ENCODE peak calls at places on chromosome 5, in six cellular contexts. W is WTC11, D is H1, G is K562, X is GM23338, M is HepG2. O is an unnamed sample.

GRCh38 chr5:153714732-153715287 is 224.3 kb downstream of the GRIA1 start:
- DNase-seq in W (no peak), D (no peak), G (no peak), X (no peak), M (no peak), O (no peak)

GRCh38 chr5:43606351-43606750 is 3.4 kb downstream of the NNT start:
- DNase-seq in W (no peak), D (no peak), G (no peak), X (no peak), M (no peak), O (no peak)

GRCh38 chr5:124040799-124041198 is 528.8 kb downstream of the CSNK1G3 start:
- DNase-seq in W (no peak), D (no peak), G (no peak), X (no peak), M (no peak), O (no peak)

GRCh38 chr5:68216737-68217231 is 1.2 kb downstream of the PIK3R1 start:
- DNase-seq in W (no peak), D (no peak), G (no peak), X (no peak), M (no peak), O (no peak)

GRCh38 chr5:97096096-97096648 is 46.2 kb downstream of the LIX1 start:
- DNase-seq in W (no peak), D (no peak), G (no peak), X (no peak), M (no peak), O (no peak)

GRCh38 chr5:25955337-25955736 is 1083.0 kb downstream of the CDH9 start:
- DNase-seq in W (no peak), D (no peak), G (no peak), X (no peak), M (no peak), O (no peak)

GRCh38 chr5:178086266-178086665 is 27.1 kb upstream of the N4BP3 start:
- DNase-seq in W (peak), D (peak), G (no peak), X (peak), M (no peak), O (no peak)

GRCh38 chr5:165495829-165496380 is 1990.5 kb downstream of the MAT2B start:
- DNase-seq in W (no peak), D (no peak), G (no peak), X (no peak), M (no peak), O (no peak)

GRCh38 chr5:1215320-1216096 is 9.7 kb upstream of the SLC6A18 start:
- DNase-seq in W (peak), D (no peak), G (no peak), X (no peak), M (no peak), O (no peak)

GRCh38 chr5:105640328-105640727 is 2030.4 kb downstream of the EFNA5 start:
- DNase-seq in W (no peak), D (no peak), G (no peak), X (no peak), M (no peak), O (no peak)

GRCh38 chr5:178078197-178078995 is 34.9 kb upstream of the N4BP3 start:
- DNase-seq in W (no peak), D (no peak), G (no peak), X (no peak), M (no peak), O (no peak)

GRCh38 chr5:143653256-143653655 is 158.7 kb upstream of the HMHB1 start:
- DNase-seq in W (no peak), D (no peak), G (no peak), X (no peak), M (no peak), O (peak)

DNA sequence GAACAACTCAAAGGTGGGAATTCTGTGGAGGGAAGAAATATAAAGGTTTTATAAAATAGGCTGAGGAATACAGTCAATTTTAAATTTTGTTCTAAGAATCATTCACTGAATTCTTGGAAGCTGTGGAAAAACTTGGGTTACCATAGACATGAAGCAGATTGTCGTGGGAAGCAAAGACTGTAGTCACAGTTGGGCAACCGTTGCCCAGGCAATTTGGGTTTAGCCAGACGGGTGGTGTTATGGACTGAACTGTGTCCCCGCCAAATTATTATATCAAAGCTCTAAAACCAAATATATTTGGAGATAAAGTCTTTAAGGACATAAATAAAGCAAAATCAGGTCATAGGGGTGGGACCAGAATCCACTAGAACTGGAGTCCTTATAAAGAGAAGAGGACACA is 463.7 kb upstream of the CTNND2 start:
- DNase-seq in W (no peak), D (no peak), G (no peak), X (no peak), M (no peak), O (no peak)
- TF ChIP-seq CREB1 in W (no peak), D (no peak), G (no peak), X (no peak), M (no peak), O (no peak)

DNA sequence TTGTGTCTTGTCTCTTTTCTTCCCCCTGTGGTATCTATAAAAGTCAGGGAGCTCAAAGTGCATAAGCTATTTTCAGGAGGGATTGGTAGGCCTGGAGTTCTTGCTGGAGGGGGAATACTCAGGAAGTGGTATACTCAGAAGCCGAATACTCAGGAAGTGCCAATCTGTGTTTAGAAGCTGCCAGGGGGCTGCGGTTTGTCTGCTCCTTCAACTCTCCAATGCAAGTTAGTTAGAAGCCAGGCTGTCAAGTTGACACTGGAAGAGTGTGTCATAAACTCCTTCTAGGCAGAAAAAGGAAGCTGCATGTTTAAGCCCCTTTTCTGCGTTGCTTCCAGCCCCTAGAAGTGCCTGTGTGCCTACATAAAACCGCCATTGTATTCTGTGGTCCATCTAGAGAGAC is 366.5 kb downstream of the TAF11L14 start:
- DNase-seq in W (no peak), D (no peak), G (no peak), X (no peak), M (no peak), O (no peak)
- TF ChIP-seq CREB1 in W (no peak), D (no peak), G (no peak), X (no peak), M (no peak), O (no peak)

DNA sequence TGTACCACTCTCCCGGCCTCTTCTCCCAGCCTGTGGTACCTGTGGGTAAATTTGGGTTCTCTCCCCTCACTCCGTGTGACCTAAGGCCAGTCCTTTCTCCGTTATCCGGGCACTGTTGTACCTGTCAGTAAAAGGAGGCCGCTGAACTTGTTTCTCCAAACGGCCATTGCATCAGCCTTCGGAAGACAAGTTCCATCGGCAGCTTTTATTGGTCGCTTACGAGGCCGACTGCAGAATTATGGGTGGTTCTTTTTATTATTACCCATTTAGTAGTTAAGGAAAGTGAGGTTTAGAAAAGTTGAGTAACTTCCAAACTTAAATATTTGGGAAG is 558 bp downstream of the GRPEL2 start:
- DNase-seq in W (no peak), D (no peak), G (no peak), X (peak), M (no peak), O (no peak)
- TF ChIP-seq CREB1 in W (no peak), D (no peak), G (no peak), X (no peak), M (no peak), O (no peak)

GRCh38 chr5:180872419-180872818 is 11.3 kb upstream of the ZFP62 start:
- DNase-seq in W (no peak), D (no peak), G (no peak), X (no peak), M (no peak), O (no peak)

GRCh38 chr5:180874804-180875582 is 13.9 kb upstream of the ZFP62 start:
- DNase-seq in W (no peak), D (no peak), G (no peak), X (no peak), M (no peak), O (no peak)

GRCh38 chr5:180870669-180871068 is 9.6 kb upstream of the ZFP62 start:
- DNase-seq in W (no peak), D (no peak), G (no peak), X (no peak), M (no peak), O (no peak)

GRCh38 chr5:180875860-180876426 is 14.9 kb upstream of the ZFP62 start:
- DNase-seq in W (no peak), D (no peak), G (no peak), X (no peak), M (no peak), O (no peak)

DNA sequence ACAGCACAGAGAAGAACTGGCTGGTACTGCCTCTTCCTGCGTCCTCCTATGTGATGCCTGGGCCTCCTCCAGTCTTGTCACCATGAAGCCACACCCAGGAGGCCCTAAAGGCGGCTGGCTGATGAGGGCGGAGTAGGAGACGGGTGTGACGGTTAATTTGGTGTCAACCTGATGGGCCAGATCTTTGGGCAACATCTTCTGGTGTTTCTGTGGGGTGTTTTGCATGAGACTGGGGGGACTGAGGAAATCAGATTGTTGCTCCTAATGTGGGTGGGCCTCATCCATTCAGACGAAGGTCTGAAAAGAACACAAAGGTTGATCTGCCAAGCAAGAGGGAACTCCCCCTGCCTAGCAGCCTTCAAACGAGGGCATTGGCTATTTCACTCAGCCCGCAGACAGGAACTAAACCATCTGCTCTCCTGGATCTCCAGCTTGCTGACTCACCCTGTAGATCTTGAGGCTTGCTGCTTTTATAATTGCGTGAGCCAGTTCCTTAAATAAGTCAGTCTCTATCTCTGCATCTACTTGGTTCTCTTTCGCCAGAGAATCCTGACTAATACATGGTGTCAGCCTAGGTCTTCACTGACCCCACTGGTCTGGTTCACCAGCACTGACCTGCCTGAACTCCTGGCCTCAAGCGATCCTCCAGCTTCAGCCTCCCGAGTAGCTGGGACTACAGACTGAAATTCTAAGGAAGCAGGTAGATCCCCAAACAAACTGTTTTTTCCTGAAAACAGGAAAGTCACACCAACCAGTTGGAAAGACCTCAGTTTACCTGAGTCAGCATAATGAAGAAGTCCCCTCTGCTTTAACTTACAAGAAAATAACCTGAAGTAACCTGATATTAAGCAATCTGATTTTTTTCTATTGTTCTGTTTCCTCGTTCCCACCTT is 12.8 kb upstream of the ZFP62 start:
- DNase-seq in W (no peak), D (no peak), G (peak), X (no peak), M (no peak), O (peak)
- TF ChIP-seq CREB1 in W (no peak), D (no peak), G (no peak), X (no peak), M (no peak), O (no peak)

GRCh38 chr5:92505145-92505544 is 1075.9 kb downstream of the NR2F1-AS1 start:
- DNase-seq in W (no peak), D (no peak), G (no peak), X (no peak), M (no peak), O (no peak)

GRCh38 chr5:92508271-92508670 is 1072.7 kb downstream of the NR2F1-AS1 start:
- DNase-seq in W (no peak), D (no peak), G (no peak), X (no peak), M (no peak), O (no peak)

GRCh38 chr5:92504346-92504745 is 1076.7 kb downstream of the NR2F1-AS1 start:
- DNase-seq in W (no peak), D (no peak), G (no peak), X (peak), M (no peak), O (no peak)

GRCh38 chr5:92500752-92501151 is 1080.3 kb downstream of the NR2F1-AS1 start:
- DNase-seq in W (no peak), D (no peak), G (no peak), X (no peak), M (no peak), O (no peak)

DNA sequence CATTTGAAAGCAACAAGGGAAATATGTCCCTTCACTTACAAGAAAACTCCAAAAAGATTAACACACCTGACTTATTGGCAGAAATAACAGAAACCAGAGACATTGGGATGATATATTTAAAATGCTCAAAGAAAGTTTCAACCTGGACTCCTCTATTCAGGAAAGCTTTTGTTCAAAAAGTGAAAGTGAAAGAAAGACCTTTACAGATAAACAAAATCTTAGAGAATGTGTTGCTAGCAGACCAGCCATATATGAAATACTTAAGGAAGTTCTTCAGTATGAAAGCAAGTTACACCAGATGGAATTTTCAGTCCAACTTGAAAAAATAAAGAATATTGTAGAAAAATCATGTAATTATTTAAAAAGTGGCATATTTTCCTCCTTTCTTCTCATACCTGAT is 1075.1 kb downstream of the NR2F1-AS1 start:
- DNase-seq in W (no peak), D (no peak), G (no peak), X (no peak), M (no peak), O (no peak)
- TF ChIP-seq CREB1 in W (no peak), D (no peak), G (no peak), X (no peak), M (no peak), O (no peak)

DNA sequence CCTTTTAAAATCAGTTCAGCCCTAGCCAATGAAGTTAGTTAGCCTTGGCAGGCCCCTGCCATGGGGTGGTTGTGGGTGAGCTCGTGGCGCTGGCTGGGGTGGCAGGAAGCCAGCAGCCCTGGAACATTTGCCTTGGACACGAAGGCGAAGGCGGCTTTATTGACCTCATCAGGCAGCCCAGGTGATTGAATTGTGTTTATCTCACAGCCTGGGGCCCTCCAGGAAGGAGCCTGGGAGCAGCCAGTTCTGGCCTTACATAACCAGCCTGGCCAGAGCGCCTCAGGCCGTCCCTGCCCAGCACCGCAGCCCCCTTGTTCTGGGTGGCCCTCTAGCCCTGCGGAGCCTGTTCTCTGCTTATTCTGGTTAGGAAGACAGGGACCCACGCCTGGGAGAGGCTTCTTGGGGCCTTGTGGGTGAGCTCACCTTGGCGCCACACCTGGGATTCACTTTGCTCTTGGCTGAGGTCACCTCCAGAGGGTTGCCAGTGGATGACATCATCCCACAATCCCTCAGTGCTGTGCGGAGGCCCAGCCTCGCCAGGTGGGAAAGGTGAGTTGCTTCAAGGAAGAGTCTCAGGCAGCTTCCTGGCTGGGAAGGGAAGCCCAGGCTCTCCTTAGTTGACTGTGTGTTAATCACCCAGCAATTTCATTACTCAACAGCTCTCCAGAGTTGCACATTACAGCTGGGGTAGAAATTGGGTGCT is 54.4 kb upstream of the RPL26L1 start:
- DNase-seq in W (no peak), D (no peak), G (no peak), X (peak), M (peak), O (no peak)
- TF ChIP-seq CREB1 in W (no peak), D (no peak), G (no peak), X (no peak), M (no peak), O (no peak)

DNA sequence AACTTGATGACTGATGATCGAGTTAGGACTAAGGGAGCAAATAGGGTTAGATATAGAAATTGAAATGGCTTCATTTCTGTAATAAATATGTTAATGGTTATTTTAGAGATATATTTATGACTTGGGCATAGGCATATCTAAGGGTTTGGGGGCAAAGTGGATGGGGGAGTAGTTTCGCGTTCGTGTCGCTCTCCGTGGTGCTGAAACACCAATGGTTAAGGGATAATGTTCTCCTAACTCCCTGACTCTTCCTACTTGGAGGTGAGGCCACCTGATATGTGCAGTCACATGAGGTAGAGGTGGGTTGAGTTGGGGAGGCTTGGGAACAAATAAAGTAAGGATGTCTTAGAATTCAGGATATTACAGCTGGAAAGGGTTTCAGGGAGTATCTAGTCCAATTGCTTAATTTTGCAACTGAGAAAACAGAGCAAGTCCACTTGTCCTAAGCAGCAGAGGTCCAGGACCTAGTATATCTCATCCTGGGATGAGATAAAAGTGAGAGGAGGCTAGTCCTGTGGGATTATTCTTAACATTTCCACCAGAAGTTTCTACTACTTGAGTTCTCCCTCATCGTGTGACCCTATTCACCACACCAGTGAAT is 44.0 kb upstream of the MAP1B start:
- DNase-seq in W (peak), D (peak), G (peak), X (peak), M (peak), O (no peak)
- TF ChIP-seq CREB1 in W (no peak), D (peak), G (no peak), X (no peak), M (no peak), O (no peak)

DNA sequence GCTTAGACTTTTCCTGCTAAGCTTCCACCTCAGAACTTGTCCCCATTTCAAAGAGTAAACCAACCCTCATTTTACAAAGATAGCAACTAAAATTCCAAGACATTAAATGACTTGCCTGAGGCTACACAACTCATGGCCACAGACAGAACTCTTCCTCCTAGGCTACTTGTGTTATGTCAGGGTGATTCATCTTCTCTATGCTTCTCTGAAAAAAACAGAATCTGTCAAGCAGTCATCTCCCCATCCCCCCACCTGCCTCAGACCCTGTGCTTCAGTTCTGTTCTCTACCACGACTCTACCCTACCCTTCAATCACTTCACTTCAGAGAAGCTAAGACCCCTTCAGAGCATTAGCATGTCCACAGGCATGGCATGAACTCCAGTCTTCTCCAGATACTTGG is 277.8 kb upstream of the PTGER4 start:
- DNase-seq in W (no peak), D (no peak), G (no peak), X (no peak), M (no peak), O (no peak)
- TF ChIP-seq CREB1 in W (no peak), D (no peak), G (no peak), X (no peak), M (no peak), O (no peak)

DNA sequence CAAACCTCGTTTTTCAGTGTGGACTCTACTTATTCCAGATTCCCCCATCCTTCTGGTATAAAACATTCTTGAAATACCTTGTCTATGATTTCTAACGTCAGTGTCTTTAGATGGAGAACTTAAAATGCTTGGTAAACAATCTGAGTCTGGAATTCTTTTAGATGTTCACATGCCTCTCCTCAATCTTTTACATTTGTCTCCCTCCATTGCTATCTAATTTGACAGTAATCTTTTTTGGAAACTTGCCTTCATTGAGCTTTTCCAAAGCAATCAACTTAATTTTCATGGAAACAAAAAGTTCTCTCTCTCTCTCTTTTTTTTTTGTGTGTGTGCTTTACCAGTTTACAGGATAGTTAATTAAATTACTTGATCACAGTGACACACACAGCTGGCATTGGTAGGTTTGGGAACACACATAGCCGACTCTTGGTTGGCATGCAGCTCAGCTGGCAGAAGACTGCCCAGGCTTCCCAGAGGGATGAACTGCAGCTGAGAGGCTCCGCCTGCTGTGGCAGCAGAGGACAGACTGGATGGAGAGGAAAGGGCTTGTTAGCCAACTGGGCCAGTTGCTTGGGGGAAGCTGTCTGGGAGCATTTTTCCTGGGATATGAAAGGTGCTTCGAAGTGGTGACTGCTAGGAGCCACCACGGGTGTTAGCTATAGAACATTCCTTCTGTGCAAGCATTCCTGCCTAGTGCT is 271.3 kb downstream of the ZSWIM6 start:
- DNase-seq in W (peak), D (no peak), G (no peak), X (peak), M (no peak), O (no peak)
- TF ChIP-seq CREB1 in W (no peak), D (no peak), G (no peak), X (no peak), M (no peak), O (no peak)

O was measured in GM12878.